ENCODE peak calls at places on chromosomes 16 and 17, in four cellular contexts. One of them, this sample, is unnamed.

GRCh38 chr17:72591500-72592241 is 470.9 kb downstream of the SOX9 start:
- DNase-seq in GM04504: no peak
- DNase-seq in head of caudate nucleus: peak; percentile 59
- DNase-seq in K562: no peak
- DNase-seq in this sample: peak; percentile 14

GRCh38 chr16:56682703-56683397 is 580 bp downstream of the MT1X start:
- DNase-seq in head of caudate nucleus: no peak
- DNase-seq in GM04504: no peak
- DNase-seq in K562: no peak
- DNase-seq in this sample: no peak

GRCh38 chr17:18966831-18967624 is 15.1 kb downstream of the SLC5A10 start:
- DNase-seq in K562: no peak
- DNase-seq in head of caudate nucleus: no peak
- DNase-seq in GM04504: no peak
- DNase-seq in this sample: no peak

GRCh38 chr17:80219013-80219776 is 938 bp downstream of the SGSH start:
- DNase-seq in K562: peak; percentile 65
- DNase-seq in GM04504: peak; percentile 61
- DNase-seq in head of caudate nucleus: no peak
- DNase-seq in this sample: peak; percentile 64

GRCh38 chr17:62652251-62653001 is 25.0 kb downstream of the MRC2 start:
- DNase-seq in K562: no peak
- DNase-seq in head of caudate nucleus: peak; percentile 37
- DNase-seq in GM04504: peak; percentile 57
- DNase-seq in this sample: peak; percentile 76

GRCh38 chr16:31052131-31052530 is 18.8 kb downstream of the STX4 start:
- DNase-seq in GM04504: peak; percentile 91
- DNase-seq in head of caudate nucleus: no peak
- DNase-seq in K562: peak; percentile 33
- DNase-seq in this sample: no peak

GRCh38 chr17:40063034-40063765 is 435 bp downstream of the THRA start:
- DNase-seq in head of caudate nucleus: peak; percentile 59
- DNase-seq in K562: peak; percentile 75
- DNase-seq in GM04504: no peak
- DNase-seq in this sample: peak; percentile 61

GRCh38 chr16:67435758-67436164 is 4.8 kb downstream of the HSD11B2 start:
- DNase-seq in GM04504: no peak
- DNase-seq in head of caudate nucleus: no peak
- DNase-seq in K562: no peak
- DNase-seq in this sample: no peak

GRCh38 chr16:79792952-79793351 is 192.4 kb upstream of the MAF start:
- DNase-seq in head of caudate nucleus: no peak
- DNase-seq in GM04504: no peak
- DNase-seq in K562: no peak
- DNase-seq in this sample: no peak

GRCh38 chr17:5200360-5200759 is 8.7 kb upstream of the ZNF594 start:
- DNase-seq in K562: no peak
- DNase-seq in head of caudate nucleus: no peak
- DNase-seq in GM04504: no peak
- DNase-seq in this sample: no peak

GRCh38 chr16:50736448-50736847 is 5.4 kb upstream of the CYLD start:
- DNase-seq in GM04504: no peak
- DNase-seq in K562: no peak
- DNase-seq in head of caudate nucleus: no peak
- DNase-seq in this sample: no peak

GRCh38 chr16:49854227-49855203 is 1.4 kb downstream of the ZNF423 start:
- DNase-seq in GM04504: no peak
- DNase-seq in head of caudate nucleus: no peak
- DNase-seq in K562: no peak
- DNase-seq in this sample: no peak

GRCh38 chr16:70804153-70804728 is 3.3 kb upstream of the VAC14 start:
- DNase-seq in GM04504: peak; percentile 71
- DNase-seq in K562: no peak
- DNase-seq in head of caudate nucleus: no peak
- DNase-seq in this sample: no peak

GRCh38 chr17:65855245-65855644 is 293.8 kb upstream of the AXIN2 start:
- DNase-seq in GM04504: no peak
- DNase-seq in K562: no peak
- DNase-seq in head of caudate nucleus: no peak
- DNase-seq in this sample: no peak

GRCh38 chr17:81295678-81296381 is 723 bp upstream of the SLC38A10 start:
- DNase-seq in K562: no peak
- DNase-seq in head of caudate nucleus: peak; percentile 74
- DNase-seq in GM04504: no peak
- DNase-seq in this sample: no peak

GRCh38 chr17:77737442-77738265 is 220.8 kb upstream of the TNRC6C start:
- DNase-seq in GM04504: no peak
- DNase-seq in head of caudate nucleus: no peak
- DNase-seq in K562: no peak
- DNase-seq in this sample: peak; percentile 5

GRCh38 chr16:69497876-69498596 is 67.7 kb upstream of the NFAT5 start:
- DNase-seq in GM04504: no peak
- DNase-seq in K562: peak; percentile 56
- DNase-seq in head of caudate nucleus: peak; percentile 29
- DNase-seq in this sample: no peak

GRCh38 chr17:57956311-57957119 is 1.3 kb upstream of the CUEDC1 start:
- DNase-seq in K562: no peak
- DNase-seq in head of caudate nucleus: no peak
- DNase-seq in GM04504: no peak
- DNase-seq in this sample: no peak

GRCh38 chr17:511833-512251 is 159.2 kb upstream of the RPH3AL start:
- DNase-seq in GM04504: no peak
- DNase-seq in head of caudate nucleus: no peak
- DNase-seq in K562: no peak
- DNase-seq in this sample: no peak

GRCh38 chr16:66581246-66581952 is 2.1 kb downstream of the CMTM2 start:
- DNase-seq in head of caudate nucleus: no peak
- DNase-seq in GM04504: no peak
- DNase-seq in K562: no peak
- DNase-seq in this sample: no peak

GRCh38 chr16:12675852-12676251 is 127.8 kb downstream of the CPPED1 start:
- DNase-seq in K562: peak; percentile 33
- DNase-seq in head of caudate nucleus: no peak
- DNase-seq in GM04504: peak; percentile 16
- DNase-seq in this sample: no peak

GRCh38 chr16:71645450-71645849 is 19.5 kb downstream of the MARVELD3 start:
- DNase-seq in head of caudate nucleus: no peak
- DNase-seq in GM04504: no peak
- DNase-seq in K562: peak; percentile 22
- DNase-seq in this sample: no peak

GRCh38 chr17:70040336-70040735 is 34.7 kb upstream of the KCNJ16 start:
- DNase-seq in head of caudate nucleus: no peak
- DNase-seq in K562: no peak
- DNase-seq in GM04504: no peak
- DNase-seq in this sample: no peak

GRCh38 chr17:32525116-32525515 is 38.3 kb downstream of the CDK5R1 start:
- DNase-seq in head of caudate nucleus: no peak
- DNase-seq in K562: no peak
- DNase-seq in GM04504: peak; percentile 42
- DNase-seq in this sample: no peak

GRCh38 chr16:4699030-4699556 is 5.7 kb downstream of the NUDT16L1 start:
- DNase-seq in GM04504: no peak
- DNase-seq in K562: no peak
- DNase-seq in head of caudate nucleus: no peak
- DNase-seq in this sample: no peak

GRCh38 chr16:15672514-15673167 is 22.6 kb downstream of the NDE1 start:
- DNase-seq in head of caudate nucleus: peak; percentile 84
- DNase-seq in K562: no peak
- DNase-seq in GM04504: peak; percentile 98
- DNase-seq in this sample: peak; percentile 91

GRCh38 chr17:80349437-80350160 is 65.4 kb upstream of the ENDOV start:
- DNase-seq in K562: no peak
- DNase-seq in GM04504: no peak
- DNase-seq in head of caudate nucleus: no peak
- DNase-seq in this sample: no peak

GRCh38 chr17:74852237-74853047 is 7.2 kb downstream of the GRIN2C start:
- DNase-seq in head of caudate nucleus: no peak
- DNase-seq in GM04504: no peak
- DNase-seq in K562: peak; percentile 95
- DNase-seq in this sample: no peak

GRCh38 chr16:67431077-67431804 is at the start of gene HSD11B2:
- DNase-seq in head of caudate nucleus: peak; percentile 67
- DNase-seq in GM04504: no peak
- DNase-seq in K562: peak; percentile 87
- DNase-seq in this sample: no peak

GRCh38 chr17:40107266-40107980 is 7.0 kb upstream of the NR1D1 start:
- DNase-seq in head of caudate nucleus: peak; percentile 25
- DNase-seq in GM04504: no peak
- DNase-seq in K562: no peak
- DNase-seq in this sample: peak; percentile 34

GRCh38 chr17:70060415-70060814 is 14.6 kb upstream of the KCNJ16 start:
- DNase-seq in K562: no peak
- DNase-seq in head of caudate nucleus: no peak
- DNase-seq in GM04504: no peak
- DNase-seq in this sample: no peak

GRCh38 chr16:87636050-87636684 is 33.9 kb downstream of the JPH3 start:
- DNase-seq in head of caudate nucleus: peak; percentile 88
- DNase-seq in K562: peak; percentile 83
- DNase-seq in GM04504: peak; percentile 65
- DNase-seq in this sample: peak; percentile 80

GRCh38 chr16:9820481-9821246 is 361.6 kb downstream of the GRIN2A start:
- DNase-seq in GM04504: no peak
- DNase-seq in K562: no peak
- DNase-seq in head of caudate nucleus: peak; percentile 8
- DNase-seq in this sample: no peak

GRCh38 chr17:46730026-46730425 is 88.5 kb downstream of the WNT3 start:
- DNase-seq in head of caudate nucleus: no peak
- DNase-seq in GM04504: no peak
- DNase-seq in K562: no peak
- DNase-seq in this sample: no peak

GRCh38 chr16:4684763-4685162 is 8.6 kb upstream of the NUDT16L1 start:
- DNase-seq in K562: no peak
- DNase-seq in head of caudate nucleus: no peak
- DNase-seq in GM04504: no peak
- DNase-seq in this sample: no peak

GRCh38 chr17:79797492-79798295 is 817 bp upstream of the CBX8 start:
- DNase-seq in K562: peak; percentile 87
- DNase-seq in head of caudate nucleus: no peak
- DNase-seq in GM04504: no peak
- DNase-seq in this sample: peak; percentile 42

GRCh38 chr16:25679468-25680010 is 12.2 kb upstream of the HS3ST4 start:
- DNase-seq in GM04504: no peak
- DNase-seq in head of caudate nucleus: no peak
- DNase-seq in K562: no peak
- DNase-seq in this sample: no peak

GRCh38 chr16:4535627-4536108 is 2.9 kb downstream of the CDIP1 start:
- DNase-seq in GM04504: no peak
- DNase-seq in K562: no peak
- DNase-seq in head of caudate nucleus: no peak
- DNase-seq in this sample: no peak

GRCh38 chr17:31527606-31528005 is 136.1 kb downstream of the RAB11FIP4 start:
- DNase-seq in head of caudate nucleus: no peak
- DNase-seq in GM04504: no peak
- DNase-seq in K562: no peak
- DNase-seq in this sample: no peak

GRCh38 chr16:48291754-48292153 is 44.4 kb upstream of the ABCC11 start:
- DNase-seq in head of caudate nucleus: no peak
- DNase-seq in GM04504: no peak
- DNase-seq in K562: no peak
- DNase-seq in this sample: no peak

This sample was measured in heart right ventricle.